ENCODE peak calls at places on chromosomes 5 and 9, in five cellular contexts. One of them, this sample, is unnamed. For H3K4me1, the result is how much of the 10 kb centered on the place peaks cover.

GRCh38 chr9:97510797-97511761 is 9.6 kb downstream of the TMOD1 start:
- DNase-seq in DND-41: no peak
- DNase-seq in gastrocnemius medialis: no peak
- DNase-seq in left ventricle myocardium inferior: no peak
- DNase-seq in thoracic aorta: no peak
- DNase-seq in this sample: no peak

GRCh38 chr5:151671979-151672378 is 14.7 kb downstream of the SPARC start:
- DNase-seq in DND-41: no peak
- DNase-seq in gastrocnemius medialis: no peak
- DNase-seq in left ventricle myocardium inferior: no peak
- DNase-seq in thoracic aorta: no peak
- DNase-seq in this sample: no peak

GRCh38 chr5:8628521-8628920 is 759.6 kb downstream of the MTRR start:
- DNase-seq in DND-41: no peak
- DNase-seq in gastrocnemius medialis: no peak
- DNase-seq in left ventricle myocardium inferior: no peak
- DNase-seq in thoracic aorta: no peak
- DNase-seq in this sample: no peak

GRCh38 chr9:93003552-93004407 is 54.7 kb upstream of the SUSD3 start:
- DNase-seq in DND-41: peak
- DNase-seq in gastrocnemius medialis: no peak
- DNase-seq in left ventricle myocardium inferior: peak
- DNase-seq in thoracic aorta: no peak
- DNase-seq in this sample: peak

GRCh38 chr9:17481565-17481964 is 97.3 kb upstream of the SH3GL2 start:
- DNase-seq in DND-41: no peak
- DNase-seq in gastrocnemius medialis: no peak
- DNase-seq in left ventricle myocardium inferior: no peak
- DNase-seq in thoracic aorta: no peak
- DNase-seq in this sample: no peak

GRCh38 chr5:43314724-43315123 is 1.5 kb upstream of the HMGCS1 start:
- DNase-seq in DND-41: no peak
- DNase-seq in gastrocnemius medialis: no peak
- DNase-seq in left ventricle myocardium inferior: no peak
- DNase-seq in thoracic aorta: no peak
- DNase-seq in this sample: no peak

GRCh38 chr5:39531299-39531698 is 106.5 kb upstream of the DAB2 start:
- DNase-seq in DND-41: no peak
- DNase-seq in gastrocnemius medialis: no peak
- DNase-seq in left ventricle myocardium inferior: no peak
- DNase-seq in thoracic aorta: no peak
- DNase-seq in this sample: no peak

GRCh38 chr5:168341178-168341577 is 49.7 kb downstream of the WWC1 start:
- DNase-seq in DND-41: no peak
- DNase-seq in gastrocnemius medialis: no peak
- DNase-seq in left ventricle myocardium inferior: no peak
- DNase-seq in thoracic aorta: no peak
- DNase-seq in this sample: no peak

GRCh38 chr9:111414406-111414805 is 69.8 kb downstream of the ECPAS start:
- DNase-seq in DND-41: no peak
- DNase-seq in gastrocnemius medialis: no peak
- DNase-seq in left ventricle myocardium inferior: no peak
- DNase-seq in thoracic aorta: no peak
- DNase-seq in this sample: no peak

GRCh38 chr5:88883059-88883565 is at the start of gene MEF2C:
- DNase-seq in DND-41: no peak
- DNase-seq in gastrocnemius medialis: peak
- DNase-seq in left ventricle myocardium inferior: peak
- DNase-seq in thoracic aorta: peak
- DNase-seq in this sample: peak

GRCh38 chr5:56659991-56660390 is 155.4 kb upstream of the MAP3K1 start:
- DNase-seq in DND-41: no peak
- DNase-seq in gastrocnemius medialis: no peak
- DNase-seq in left ventricle myocardium inferior: no peak
- DNase-seq in thoracic aorta: no peak
- DNase-seq in this sample: no peak

GRCh38 chr5:54457094-54457531 is 1.6 kb downstream of the HSPB3 start:
- DNase-seq in DND-41: no peak
- DNase-seq in gastrocnemius medialis: peak
- DNase-seq in left ventricle myocardium inferior: peak
- DNase-seq in thoracic aorta: no peak
- DNase-seq in this sample: no peak

GRCh38 chr9:85743290-85744128 is 1.8 kb upstream of the AGTPBP1 start:
- DNase-seq in DND-41: no peak
- DNase-seq in gastrocnemius medialis: no peak
- DNase-seq in left ventricle myocardium inferior: no peak
- DNase-seq in thoracic aorta: no peak
- DNase-seq in this sample: no peak

GRCh38 chr5:157549954-157550549 is 25.5 kb downstream of the ADAM19 start:
- DNase-seq in DND-41: no peak
- DNase-seq in gastrocnemius medialis: no peak
- DNase-seq in left ventricle myocardium inferior: no peak
- DNase-seq in thoracic aorta: no peak
- DNase-seq in this sample: no peak

GRCh38 chr9:33227741-33228140 is 12.2 kb upstream of the SPINK4 start:
- DNase-seq in DND-41: no peak
- DNase-seq in gastrocnemius medialis: no peak
- DNase-seq in left ventricle myocardium inferior: no peak
- DNase-seq in thoracic aorta: no peak
- DNase-seq in this sample: no peak

GRCh38 chr5:107340631-107341030 is 330.1 kb downstream of the EFNA5 start:
- DNase-seq in DND-41: no peak
- DNase-seq in gastrocnemius medialis: no peak
- DNase-seq in left ventricle myocardium inferior: no peak
- DNase-seq in thoracic aorta: no peak
- DNase-seq in this sample: no peak

GRCh38 chr9:77464591-77465125 is 183.5 kb downstream of the GNA14 start:
- DNase-seq in DND-41: no peak
- DNase-seq in gastrocnemius medialis: no peak
- DNase-seq in left ventricle myocardium inferior: no peak
- DNase-seq in thoracic aorta: no peak
- DNase-seq in this sample: peak

GRCh38 chr9:124300312-124300711 is 42.6 kb downstream of the NEK6 start:
- DNase-seq in DND-41: no peak
- DNase-seq in gastrocnemius medialis: no peak
- DNase-seq in left ventricle myocardium inferior: no peak
- DNase-seq in thoracic aorta: no peak
- DNase-seq in this sample: no peak

GRCh38 chr9:15244001-15244441 is 63.0 kb downstream of the TTC39B start:
- DNase-seq in DND-41: no peak
- DNase-seq in gastrocnemius medialis: no peak
- DNase-seq in left ventricle myocardium inferior: no peak
- DNase-seq in thoracic aorta: no peak
- DNase-seq in this sample: no peak

GRCh38 chr5:71623221-71623794 is 36.2 kb downstream of the MCCC2 start:
- DNase-seq in DND-41: no peak
- DNase-seq in gastrocnemius medialis: no peak
- DNase-seq in left ventricle myocardium inferior: no peak
- DNase-seq in thoracic aorta: no peak
- DNase-seq in this sample: no peak

GRCh38 chr5:2751592-2752021 is at the start of gene IRX2:
- DNase-seq in DND-41: no peak
- DNase-seq in gastrocnemius medialis: peak
- DNase-seq in left ventricle myocardium inferior: peak
- DNase-seq in thoracic aorta: no peak
- DNase-seq in this sample: no peak

GRCh38 chr9:133102190-133103021 is 18.6 kb downstream of the RALGDS start:
- DNase-seq in DND-41: no peak
- DNase-seq in gastrocnemius medialis: no peak
- DNase-seq in left ventricle myocardium inferior: no peak
- DNase-seq in thoracic aorta: no peak
- DNase-seq in this sample: no peak

GRCh38 chr5:2895196-2895595 is 143.7 kb upstream of the IRX2 start:
- DNase-seq in DND-41: no peak
- DNase-seq in gastrocnemius medialis: no peak
- DNase-seq in left ventricle myocardium inferior: no peak
- DNase-seq in thoracic aorta: no peak
- DNase-seq in this sample: no peak

GRCh38 chr5:96763012-96763411 is 44.7 kb downstream of the ERAP1 start:
- DNase-seq in DND-41: no peak
- DNase-seq in gastrocnemius medialis: no peak
- DNase-seq in left ventricle myocardium inferior: no peak
- DNase-seq in thoracic aorta: no peak
- DNase-seq in this sample: peak

GRCh38 chr9:109349431-109349846 is 28.6 kb upstream of the EPB41L4B start:
- DNase-seq in DND-41: no peak
- DNase-seq in gastrocnemius medialis: no peak
- DNase-seq in left ventricle myocardium inferior: no peak
- DNase-seq in thoracic aorta: no peak
- DNase-seq in this sample: no peak

GRCh38 chr9:37476930-37477329 is 8.8 kb upstream of the POLR1E start:
- DNase-seq in DND-41: no peak
- DNase-seq in gastrocnemius medialis: no peak
- DNase-seq in left ventricle myocardium inferior: no peak
- DNase-seq in thoracic aorta: no peak
- DNase-seq in this sample: no peak

GRCh38 chr5:65926276-65926761 is at the start of gene ERBIN:
- DNase-seq in DND-41: peak
- DNase-seq in gastrocnemius medialis: peak
- DNase-seq in left ventricle myocardium inferior: peak
- DNase-seq in thoracic aorta: peak
- DNase-seq in this sample: peak
- H3K4me1 ChIP-seq in DND-41: under half
- H3K4me1 ChIP-seq in gastrocnemius medialis: under half
- H3K4me1 ChIP-seq in left ventricle myocardium inferior: half or more
- H3K4me1 ChIP-seq in thoracic aorta: under half
- H3K4me1 ChIP-seq in this sample: under half

GRCh38 chr5:172007795-172008465 is 1.5 kb upstream of the FBXW11 start:
- DNase-seq in DND-41: no peak
- DNase-seq in gastrocnemius medialis: no peak
- DNase-seq in left ventricle myocardium inferior: no peak
- DNase-seq in thoracic aorta: no peak
- DNase-seq in this sample: no peak

GRCh38 chr5:172007153-172007794 is 836 bp upstream of the FBXW11 start:
- DNase-seq in DND-41: no peak
- DNase-seq in gastrocnemius medialis: no peak
- DNase-seq in left ventricle myocardium inferior: no peak
- DNase-seq in thoracic aorta: no peak
- DNase-seq in this sample: no peak

GRCh38 chr5:172008689-172009141 is 2.3 kb upstream of the FBXW11 start:
- DNase-seq in DND-41: no peak
- DNase-seq in gastrocnemius medialis: no peak
- DNase-seq in left ventricle myocardium inferior: no peak
- DNase-seq in thoracic aorta: no peak
- DNase-seq in this sample: no peak

GRCh38 chr5:172009536-172010270 is 3.3 kb upstream of the FBXW11 start:
- DNase-seq in DND-41: no peak
- DNase-seq in gastrocnemius medialis: no peak
- DNase-seq in left ventricle myocardium inferior: no peak
- DNase-seq in thoracic aorta: no peak
- DNase-seq in this sample: no peak

GRCh38 chr5:172010278-172010677 is 3.8 kb upstream of the FBXW11 start:
- DNase-seq in DND-41: peak
- DNase-seq in gastrocnemius medialis: no peak
- DNase-seq in left ventricle myocardium inferior: no peak
- DNase-seq in thoracic aorta: no peak
- DNase-seq in this sample: no peak
- TF ChIP-seq CTCF in DND-41: peak
- TF ChIP-seq CTCF in gastrocnemius medialis: no peak
- TF ChIP-seq CTCF in left ventricle myocardium inferior: no peak
- TF ChIP-seq CTCF in thoracic aorta: no peak
- TF ChIP-seq CTCF in this sample: peak

DNA sequence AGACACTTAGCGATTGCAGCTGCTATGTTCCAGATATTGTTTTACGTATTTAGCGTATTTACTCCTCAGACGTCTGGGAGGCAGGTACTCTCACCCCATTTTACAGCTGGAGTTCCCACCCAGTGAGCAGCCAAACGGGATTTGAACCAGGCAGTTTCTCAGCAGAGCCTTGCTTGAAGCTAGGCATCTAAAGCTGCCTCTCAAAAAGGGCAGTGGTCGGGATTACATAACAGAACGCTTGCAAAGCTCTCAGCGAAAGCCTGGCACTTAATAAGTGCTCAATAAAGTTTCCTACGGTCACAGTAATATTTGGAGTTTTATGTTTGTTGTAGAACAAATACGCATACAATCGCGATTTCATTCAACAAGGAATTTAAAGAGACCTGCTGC is 302 bp upstream of the BSPRY start:
- DNase-seq in DND-41: no peak
- DNase-seq in gastrocnemius medialis: no peak
- DNase-seq in left ventricle myocardium inferior: no peak
- DNase-seq in thoracic aorta: no peak
- DNase-seq in this sample: no peak
- H3K4me3 ChIP-seq in DND-41: no peak
- H3K4me3 ChIP-seq in gastrocnemius medialis: no peak
- H3K4me3 ChIP-seq in left ventricle myocardium inferior: peak
- H3K4me3 ChIP-seq in thoracic aorta: peak
- H3K4me3 ChIP-seq in this sample: no peak

GRCh38 chr9:127971357-127972315 is 9.2 kb downstream of the EEIG1 start:
- DNase-seq in DND-41: no peak
- DNase-seq in gastrocnemius medialis: no peak
- DNase-seq in left ventricle myocardium inferior: no peak
- DNase-seq in thoracic aorta: no peak
- DNase-seq in this sample: peak

GRCh38 chr9:127974769-127975261 is 6.0 kb downstream of the EEIG1 start:
- DNase-seq in DND-41: no peak
- DNase-seq in gastrocnemius medialis: no peak
- DNase-seq in left ventricle myocardium inferior: no peak
- DNase-seq in thoracic aorta: no peak
- DNase-seq in this sample: peak

GRCh38 chr9:127972316-127972871 is 8.4 kb downstream of the EEIG1 start:
- DNase-seq in DND-41: no peak
- DNase-seq in gastrocnemius medialis: no peak
- DNase-seq in left ventricle myocardium inferior: peak
- DNase-seq in thoracic aorta: no peak
- DNase-seq in this sample: peak

GRCh38 chr9:127974002-127974768 is 6.6 kb downstream of the EEIG1 start:
- DNase-seq in DND-41: no peak
- DNase-seq in gastrocnemius medialis: no peak
- DNase-seq in left ventricle myocardium inferior: no peak
- DNase-seq in thoracic aorta: no peak
- DNase-seq in this sample: peak

DNA sequence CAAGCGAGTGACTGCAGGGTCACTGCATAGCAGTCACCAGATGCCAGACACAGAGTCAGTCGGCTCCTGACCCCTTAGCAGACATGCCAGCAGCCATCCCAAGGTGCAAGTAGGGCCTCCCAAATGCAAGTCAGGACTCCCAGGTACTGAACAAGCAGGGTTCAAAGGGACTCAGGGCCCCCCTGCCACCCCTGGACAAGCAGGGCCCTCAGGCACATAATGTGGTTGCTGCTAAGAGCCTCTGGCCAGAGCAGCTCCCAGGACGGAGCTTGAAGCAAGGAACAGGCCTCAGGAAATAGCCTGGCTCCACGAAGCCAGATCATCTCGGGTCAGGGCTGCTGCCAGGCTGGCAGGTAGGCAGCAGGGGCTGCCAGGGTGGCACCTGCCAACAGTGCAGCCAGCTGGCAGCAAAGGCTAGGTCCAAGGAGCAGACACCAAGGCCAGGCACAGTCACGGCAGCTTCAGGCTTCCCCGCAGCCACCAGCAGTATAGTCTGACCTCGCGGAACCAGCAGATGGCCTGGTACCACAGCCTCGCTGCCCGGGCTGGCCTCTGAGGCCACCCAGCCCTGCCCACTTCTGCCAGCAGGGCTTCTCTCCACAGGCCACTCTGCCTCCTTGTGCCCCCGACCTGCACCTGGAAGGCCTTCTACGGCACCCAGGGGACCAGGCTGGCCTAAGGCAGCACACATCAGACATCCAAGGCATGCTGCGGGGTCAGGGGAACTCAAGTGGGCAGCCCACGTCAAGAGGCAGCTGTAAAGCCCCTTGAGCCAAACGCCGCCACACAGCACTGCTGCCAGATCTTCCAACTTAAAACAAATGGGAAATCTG is 7.4 kb downstream of the EEIG1 start:
- DNase-seq in DND-41: no peak
- DNase-seq in gastrocnemius medialis: peak
- DNase-seq in left ventricle myocardium inferior: peak
- DNase-seq in thoracic aorta: no peak
- DNase-seq in this sample: peak
- H3K4me1 ChIP-seq in DND-41: under half
- H3K4me1 ChIP-seq in gastrocnemius medialis: half or more
- H3K4me1 ChIP-seq in left ventricle myocardium inferior: half or more
- H3K4me1 ChIP-seq in thoracic aorta: half or more
- H3K4me1 ChIP-seq in this sample: half or more

This sample was measured in BE2C.